ENCODE peak calls at places on chromosomes 4 and X, in eight cellular contexts. Y is activated B cell treated with CpG ODN at 0.5 μM for 24 hours, V is tibial nerve, X is HepG2, P is AG10803, Q is fibroblast of mammary gland, B is GM06990, F is Calu3. N is an unnamed sample.

GRCh38 chr4:8278421-8279287 is 9.1 kb downstream of the HTRA3 start:
- DNase-seq in Y (no peak), V (no peak), X (no peak), P (peak), Q (peak), B (no peak), F (no peak), N (no peak)

GRCh38 chr4:187937557-187937956 is 58.0 kb upstream of the ZFP42 start:
- DNase-seq in Y (no peak), V (no peak), X (no peak), P (no peak), Q (no peak), B (no peak), F (no peak), N (no peak)

GRCh38 chrX:134548257-134548732 is 88.3 kb downstream of the HPRT1 start:
- DNase-seq in Y (no peak), V (no peak), X (no peak), P (no peak), Q (peak), B (no peak), F (no peak), N (no peak)

GRCh38 chrX:16445166-16445752 is 204.7 kb upstream of the S100G start:
- DNase-seq in Y (peak), V (no peak), X (peak), P (no peak), Q (peak), B (peak), F (peak), N (peak)

GRCh38 chr4:140372607-140373327 is 679 bp upstream of the SCOC start:
- DNase-seq in Y (no peak), V (no peak), X (peak), P (peak), Q (peak), B (peak), F (no peak), N (no peak)

GRCh38 chrX:109672239-109672638 is 47.3 kb upstream of the KCNE5 start:
- DNase-seq in Y (no peak), V (no peak), X (no peak), P (no peak), Q (no peak), B (no peak), F (no peak), N (no peak)

GRCh38 chrX:106611323-106611681 is 476 bp upstream of the RADX start:
- DNase-seq in Y (no peak), V (no peak), X (no peak), P (no peak), Q (no peak), B (no peak), F (no peak), N (no peak)

GRCh38 chr4:53315300-53315699 is 50.6 kb downstream of the SCFD2 start:
- DNase-seq in Y (no peak), V (no peak), X (no peak), P (peak), Q (no peak), B (no peak), F (no peak), N (no peak)

GRCh38 chr4:108433832-108434231 is 186.5 kb upstream of the RPL34 start:
- DNase-seq in Y (no peak), V (no peak), X (no peak), P (peak), Q (peak), B (no peak), F (no peak), N (no peak)

GRCh38 chr4:153649572-153649991 is 34.5 kb upstream of the TLR2 start:
- DNase-seq in Y (no peak), V (no peak), X (peak), P (peak), Q (peak), B (no peak), F (no peak), N (no peak)

GRCh38 chrX:152853986-152854385 is 23.1 kb downstream of the NSDHL start:
- DNase-seq in Y (no peak), V (no peak), X (no peak), P (no peak), Q (no peak), B (no peak), F (no peak), N (no peak)

GRCh38 chr4:105556175-105556574 is 3.8 kb downstream of the ARHGEF38 start:
- DNase-seq in Y (no peak), V (no peak), X (no peak), P (no peak), Q (no peak), B (no peak), F (no peak), N (no peak)

GRCh38 chr4:2875556-2875955 is 31.9 kb downstream of the ADD1 start:
- DNase-seq in Y (no peak), V (no peak), X (no peak), P (no peak), Q (no peak), B (no peak), F (no peak), N (no peak)

GRCh38 chr4:33073811-33074210 is 2353.6 kb downstream of the PCDH7 start:
- DNase-seq in Y (no peak), V (no peak), X (no peak), P (peak), Q (peak), B (no peak), F (no peak), N (no peak)

GRCh38 chrX:72128881-72129280 is 2.8 kb downstream of the RTL5 start:
- DNase-seq in Y (no peak), V (no peak), X (peak), P (no peak), Q (peak), B (no peak), F (peak), N (no peak)

GRCh38 chrX:14528629-14529287 is 578 bp upstream of the GLRA2 start:
- DNase-seq in Y (no peak), V (peak), X (peak), P (peak), Q (peak), B (peak), F (peak), N (no peak)

GRCh38 chr4:66572949-66573348 is 902.7 kb upstream of the EPHA5 start:
- DNase-seq in Y (no peak), V (no peak), X (no peak), P (peak), Q (peak), B (no peak), F (no peak), N (no peak)

GRCh38 chr4:18666322-18666721 is 644.8 kb upstream of the LCORL start:
- DNase-seq in Y (no peak), V (no peak), X (no peak), P (no peak), Q (no peak), B (no peak), F (no peak), N (no peak)

GRCh38 chr4:142021181-142021580 is 384.8 kb downstream of the IL15 start:
- DNase-seq in Y (no peak), V (no peak), X (no peak), P (peak), Q (no peak), B (no peak), F (no peak), N (no peak)

GRCh38 chr4:113921089-113921842 is 58.2 kb downstream of the ARSJ start:
- DNase-seq in Y (no peak), V (no peak), X (no peak), P (peak), Q (peak), B (no peak), F (no peak), N (no peak)

GRCh38 chrX:47651043-47651905 is 911 bp upstream of the ELK1 start:
- DNase-seq in Y (no peak), V (no peak), X (no peak), P (no peak), Q (no peak), B (no peak), F (no peak), N (no peak)

GRCh38 chr4:7210818-7211217 is 18.5 kb downstream of the SORCS2 start:
- DNase-seq in Y (no peak), V (no peak), X (no peak), P (peak), Q (peak), B (no peak), F (no peak), N (no peak)

GRCh38 chr4:131644619-131645018 is 1504.5 kb upstream of the PCDH10 start:
- DNase-seq in Y (no peak), V (no peak), X (peak), P (no peak), Q (peak), B (no peak), F (peak), N (no peak)

GRCh38 chrX:122816288-122816687 is 367.8 kb upstream of the GRIA3 start:
- DNase-seq in Y (no peak), V (no peak), X (no peak), P (no peak), Q (no peak), B (no peak), F (no peak), N (no peak)

GRCh38 chrX:150792949-150793527 is 99.8 kb downstream of the MTMR1 start:
- DNase-seq in Y (no peak), V (no peak), X (no peak), P (no peak), Q (no peak), B (no peak), F (no peak), N (no peak)

GRCh38 chr4:140156529-140157171 is 2.7 kb upstream of the MAML3 start:
- DNase-seq in Y (peak), V (no peak), X (no peak), P (peak), Q (no peak), B (peak), F (no peak), N (peak)

GRCh38 chrX:83004012-83004411 is 504.1 kb upstream of the POU3F4 start:
- DNase-seq in Y (no peak), V (no peak), X (no peak), P (no peak), Q (no peak), B (no peak), F (no peak), N (no peak)

GRCh38 chr4:14864967-14865366 is 137.3 kb upstream of the CPEB2 start:
- DNase-seq in Y (no peak), V (no peak), X (no peak), P (no peak), Q (no peak), B (no peak), F (no peak), N (no peak)

GRCh38 chr4:159444668-159445067 is 341.8 kb downstream of the RAPGEF2 start:
- DNase-seq in Y (no peak), V (no peak), X (no peak), P (peak), Q (peak), B (no peak), F (no peak), N (no peak)

GRCh38 chrX:154444001-154444754 is at the start of gene FAM50A:
- DNase-seq in Y (peak), V (peak), X (no peak), P (peak), Q (peak), B (peak), F (peak), N (peak)

GRCh38 chrX:72716766-72717165 is 2.7 kb upstream of the PHKA1 start:
- DNase-seq in Y (no peak), V (no peak), X (peak), P (no peak), Q (peak), B (no peak), F (no peak), N (no peak)

GRCh38 chrX:141301017-141301416 is 58.7 kb upstream of the SPANXC start:
- DNase-seq in Y (no peak), V (no peak), X (no peak), P (no peak), Q (no peak), B (no peak), F (no peak), N (no peak)

DNA sequence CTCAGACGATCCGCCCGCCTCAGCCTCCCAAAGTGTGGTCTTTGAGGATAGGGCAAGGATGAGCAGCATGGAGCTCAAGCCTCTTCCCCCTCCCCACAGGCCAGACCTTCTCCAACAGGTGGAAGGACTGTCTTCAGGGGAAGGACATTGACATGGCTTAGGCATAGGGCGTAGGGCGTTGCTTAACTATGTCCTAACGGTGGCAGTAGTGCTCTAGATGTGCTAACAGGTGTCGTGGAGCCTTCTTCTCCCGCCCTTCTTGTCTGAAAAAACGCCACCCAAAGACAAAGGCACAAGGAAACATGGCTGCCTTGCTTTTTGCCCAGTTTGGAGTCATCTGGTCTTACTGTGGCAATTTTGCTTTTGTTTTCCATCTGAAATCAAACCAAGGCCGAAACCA is 219.8 kb downstream of the OR13H1 start:
- DNase-seq in Y (no peak), V (no peak), X (no peak), P (peak), Q (peak), B (peak), F (no peak), N (no peak)
- TF ChIP-seq CTCF in Y (no peak), V (peak), X (no peak), P (no peak), Q (peak), B (peak), F (no peak), N (no peak)

DNA sequence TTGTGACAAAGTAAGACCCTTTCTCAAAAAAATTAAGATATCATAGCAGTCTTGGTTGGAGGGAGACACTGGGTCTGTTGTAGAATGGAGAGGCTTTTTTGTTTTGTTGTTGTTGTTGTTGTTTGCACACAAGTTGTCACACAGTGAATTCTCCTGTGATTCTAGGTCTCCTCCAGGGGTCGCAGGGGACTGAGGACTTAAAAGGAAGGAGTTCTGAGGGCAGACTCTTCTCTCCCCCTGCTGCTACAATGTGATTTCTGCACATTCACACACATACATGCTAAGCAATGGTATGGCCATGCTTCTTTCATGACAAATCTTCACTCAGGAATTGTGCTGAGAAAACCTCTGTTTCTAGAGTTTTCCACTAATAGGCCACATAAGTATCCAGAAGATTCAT is 71.1 kb downstream of the ZNF732 start:
- DNase-seq in Y (no peak), V (no peak), X (no peak), P (no peak), Q (no peak), B (no peak), F (no peak), N (no peak)
- TF ChIP-seq CTCF in Y (no peak), V (no peak), X (no peak), P (no peak), Q (no peak), B (no peak), F (no peak), N (no peak)

DNA sequence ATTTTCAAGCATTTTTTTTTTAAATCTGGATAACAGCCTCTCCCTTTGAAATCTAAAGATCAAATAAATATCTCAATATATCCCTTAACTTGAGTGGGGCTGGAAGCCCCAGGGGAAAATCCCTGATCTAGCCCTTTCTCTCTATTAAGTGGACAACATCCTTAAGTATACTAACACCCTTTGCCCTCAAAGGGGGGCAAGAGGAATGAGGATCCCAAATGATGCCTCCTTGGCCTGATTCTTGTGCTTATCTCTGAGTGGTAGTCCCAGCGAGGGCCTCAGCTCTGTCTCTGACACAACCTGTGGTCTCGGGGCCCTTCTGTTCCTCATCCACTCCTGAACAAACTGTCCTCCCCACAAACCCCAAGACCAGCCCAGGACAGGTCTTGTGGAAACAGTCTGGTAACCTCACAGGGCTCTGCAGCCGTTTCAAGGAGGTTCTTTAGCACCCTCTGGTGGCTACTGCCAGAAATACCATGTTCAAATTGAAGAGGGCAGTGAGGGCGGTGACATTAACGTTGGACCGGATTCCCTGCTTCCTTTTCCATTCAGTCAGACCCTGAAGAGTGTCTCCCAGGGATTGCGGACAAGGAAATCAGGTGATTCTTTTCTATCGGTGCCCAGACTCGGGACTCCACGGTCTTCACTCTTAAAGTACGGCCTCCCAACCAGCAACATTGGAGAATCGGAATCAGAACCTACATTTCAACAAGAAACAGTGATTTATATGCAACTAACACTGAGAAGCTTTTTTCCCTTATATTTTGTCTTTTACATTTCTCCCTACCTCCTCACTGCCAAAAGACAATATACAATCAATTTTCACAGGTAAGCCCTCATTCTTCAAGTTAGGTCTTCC is 13.0 kb downstream of the CXCL13 start:
- DNase-seq in Y (peak), V (peak), X (peak), P (peak), Q (peak), B (peak), F (peak), N (no peak)
- TF ChIP-seq CTCF in Y (peak), V (peak), X (peak), P (peak), Q (peak), B (peak), F (peak), N (peak)

GRCh38 chr4:167020410-167020809 is 213.9 kb downstream of the SPOCK3 start:
- DNase-seq in Y (no peak), V (no peak), X (peak), P (no peak), Q (no peak), B (no peak), F (peak), N (no peak)
- TF ChIP-seq CTCF in Y (no peak), V (no peak), X (peak), P (no peak), Q (peak), B (peak), F (no peak), N (no peak)

DNA sequence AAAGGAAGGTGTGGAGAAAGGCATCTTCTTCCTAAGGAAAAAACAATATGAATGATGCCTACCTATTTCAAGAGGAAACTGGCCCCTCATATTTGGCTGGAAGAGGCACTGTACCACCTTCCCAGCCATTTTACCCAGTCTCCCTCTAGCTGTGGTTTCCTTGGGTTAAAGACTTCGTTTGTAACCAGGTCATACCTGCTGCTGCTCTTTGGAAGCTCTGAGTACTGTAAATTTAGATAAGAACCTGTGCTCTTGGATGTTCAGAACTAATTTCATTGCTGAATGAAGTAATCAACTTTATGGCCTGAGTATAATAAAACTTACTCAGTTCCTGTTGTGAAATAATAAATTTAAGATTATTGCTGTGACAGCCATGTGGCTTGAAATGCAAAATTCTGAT is 12.1 kb downstream of the MTTP start:
- DNase-seq in Y (no peak), V (no peak), X (no peak), P (no peak), Q (no peak), B (no peak), F (no peak), N (no peak)
- TF ChIP-seq CTCF in Y (no peak), V (no peak), X (no peak), P (no peak), Q (no peak), B (no peak), F (no peak), N (no peak)

DNA sequence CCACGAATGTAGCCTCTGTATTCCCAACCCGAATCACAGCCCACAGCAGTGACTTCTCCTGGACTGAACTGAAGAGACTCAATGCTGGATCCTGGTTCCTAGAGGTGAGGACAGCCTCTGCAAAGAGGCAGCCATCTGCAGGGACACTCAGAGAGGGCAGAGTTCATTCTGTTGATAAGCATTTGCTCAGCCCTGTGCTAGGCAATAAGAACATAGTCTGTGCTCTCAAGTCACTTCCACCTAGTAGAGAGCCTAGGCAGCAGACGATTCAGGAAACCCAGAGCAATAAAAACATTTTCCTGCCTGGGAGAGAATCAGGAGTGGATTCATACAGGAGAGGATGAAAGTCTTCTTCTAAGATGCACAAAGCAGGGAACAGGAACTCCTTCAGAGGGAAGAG is 4.2 kb downstream of the GDPD2 start:
- DNase-seq in Y (no peak), V (no peak), X (no peak), P (no peak), Q (no peak), B (no peak), F (no peak), N (no peak)
- TF ChIP-seq CTCF in Y (no peak), V (no peak), X (no peak), P (no peak), Q (no peak), B (no peak), F (no peak), N (no peak)

GRCh38 chr4:152072886-152073285 is 312.1 kb upstream of the GATB start:
- DNase-seq in Y (no peak), V (no peak), X (no peak), P (no peak), Q (no peak), B (no peak), F (no peak), N (no peak)
- TF ChIP-seq CTCF in Y (no peak), V (no peak), X (no peak), P (no peak), Q (no peak), B (no peak), F (no peak), N (no peak)

GRCh38 chr4:75892508-75892907 is 9.7 kb downstream of the PPEF2 start:
- DNase-seq in Y (no peak), V (no peak), X (no peak), P (no peak), Q (no peak), B (no peak), F (peak), N (no peak)
- TF ChIP-seq CTCF in Y (no peak), V (no peak), X (no peak), P (peak), Q (peak), B (no peak), F (no peak), N (peak)

GRCh38 chr4:102809190-102809589 is 18.2 kb downstream of the UBE2D3 start:
- DNase-seq in Y (no peak), V (no peak), X (no peak), P (no peak), Q (no peak), B (no peak), F (no peak), N (no peak)
- TF ChIP-seq CTCF in Y (no peak), V (no peak), X (no peak), P (no peak), Q (no peak), B (no peak), F (no peak), N (no peak)

N was measured in CD14-positive monocyte.